ENCODE peak calls at places on chromosomes 6 and 20, in nine cellular contexts. S is SW 1271; O is T-helper 2 cell; F is aorta; L is brain microvascular endothelial cell; D is right cardiac atrium; J is AG08395; M is AG04450; B is stimulated activated CD4-positive, alpha-beta T cell treated with anti-CD3 and anti-CD28 coated beads, Interleukin-1b, Interleukin-23, amount 100 ng/mL, for 1 hour. A is an unnamed sample.

GRCh38 chr6:72374864-72375263 is 247.0 kb upstream of the KCNQ5 start:
- DNase-seq in O (no peak), M (no peak), B (no peak), F (no peak), D (no peak), S (no peak), L (peak), J (no peak), A (peak)

GRCh38 chr6:41683460-41684310 is 45.4 kb downstream of the MDFI start:
- DNase-seq in O (peak), F (peak), L (peak), J (peak), B (peak), M (no peak), D (peak), S (no peak), A (peak)

GRCh38 chr6:10322991-10323390 is 91.9 kb downstream of the TFAP2A start:
- DNase-seq in L (no peak), D (no peak), M (no peak), B (no peak), O (no peak), S (no peak), J (no peak), F (no peak), A (peak)

GRCh38 chr6:136783495-136784270 is 8.6 kb downstream of the MAP3K5 start:
- DNase-seq in D (peak), O (no peak), J (no peak), F (no peak), M (no peak), B (no peak), L (no peak), S (no peak), A (no peak)

GRCh38 chr6:38052035-38052434 is 232.5 kb downstream of the ZFAND3 start:
- DNase-seq in O (no peak), S (no peak), D (no peak), L (no peak), M (no peak), F (no peak), B (no peak), J (no peak), A (no peak)

GRCh38 chr6:127748290-127748689 is 152.6 kb downstream of the THEMIS start:
- DNase-seq in M (no peak), S (no peak), F (no peak), J (no peak), B (no peak), L (no peak), D (no peak), O (no peak), A (no peak)

GRCh38 chr6:123803862-123804681 is at the start of gene NKAIN2:
- DNase-seq in J (no peak), D (peak), O (no peak), B (no peak), F (peak), L (no peak), M (no peak), S (no peak), A (no peak)

GRCh38 chr6:90907931-90908655 is 321.2 kb upstream of the MAP3K7 start:
- DNase-seq in L (no peak), M (no peak), B (no peak), J (no peak), O (no peak), D (no peak), S (no peak), F (no peak), A (no peak)

GRCh38 chr20:48928832-48929725 is 7.6 kb downstream of the ARFGEF2 start:
- DNase-seq in F (no peak), J (peak), L (no peak), O (no peak), M (no peak), D (no peak), S (no peak), B (no peak), A (no peak)

GRCh38 chr20:64188682-64189529 is 24.7 kb downstream of the MYT1 start:
- DNase-seq in J (no peak), M (no peak), D (no peak), O (no peak), S (no peak), F (no peak), L (peak), B (no peak), A (peak)

GRCh38 chr6:37182736-37183590 is 13.0 kb downstream of the PIM1 start:
- DNase-seq in S (no peak), M (no peak), F (no peak), D (peak), O (peak), L (no peak), B (no peak), J (no peak), A (no peak)

GRCh38 chr20:62832951-62833391 is 16.1 kb downstream of the COL9A3 start:
- DNase-seq in O (no peak), D (no peak), F (peak), L (no peak), S (no peak), J (no peak), B (no peak), M (no peak), A (no peak)

GRCh38 chr6:128337619-128338018 is 182.8 kb downstream of the PTPRK start:
- DNase-seq in F (no peak), S (no peak), B (no peak), D (no peak), O (no peak), J (no peak), L (no peak), M (no peak), A (peak)

GRCh38 chr20:62917720-62918119 is 8.6 kb downstream of the DIDO1 start:
- DNase-seq in F (no peak), O (no peak), J (no peak), B (no peak), L (no peak), D (no peak), S (no peak), M (no peak), A (no peak)

GRCh38 chr6:126721581-126722145 is 381.7 kb downstream of the CENPW start:
- DNase-seq in L (peak), J (peak), S (peak), M (peak), D (no peak), B (no peak), F (no peak), O (no peak), A (peak)

A was measured in foreskin fibroblast.